ENCODE peak calls at places on chromosome 7, in nine cellular contexts. One of them, this sample, is unnamed.
A peak's percentile ranks its signal among the peaks of the same experiment; 100 is the strongest.

GRCh38 chr7:128878226-128879105 is 15.8 kb downstream of the ATP6V1F start:
- DNase-seq in keratinocyte: no peak
- DNase-seq in GM04504: no peak
- DNase-seq in coronary artery: no peak
- DNase-seq in MCF 10A: no peak
- DNase-seq in amygdala: no peak
- DNase-seq in stimulated activated CD4-positive, alpha-beta T cell treated with anti-CD3 and anti-CD28 coated beads, Interleukin-12 subunit alpha, Interleukin-12 subunit beta, amount 100 ng/mL, for 4 hours: no peak
- DNase-seq in NCI-H1092: no peak
- DNase-seq in lung: no peak
- DNase-seq in this sample: no peak

GRCh38 chr7:112067609-112068540 is 138.3 kb downstream of the DOCK4 start:
- DNase-seq in keratinocyte: no peak
- DNase-seq in GM04504: no peak
- DNase-seq in coronary artery: no peak
- DNase-seq in MCF 10A: no peak
- DNase-seq in amygdala: no peak
- DNase-seq in stimulated activated CD4-positive, alpha-beta T cell treated with anti-CD3 and anti-CD28 coated beads, Interleukin-12 subunit alpha, Interleukin-12 subunit beta, amount 100 ng/mL, for 4 hours: no peak
- DNase-seq in NCI-H1092: no peak
- DNase-seq in lung: no peak
- DNase-seq in this sample: no peak

GRCh38 chr7:106166651-106167342 is 54.7 kb upstream of the SYPL1 start:
- DNase-seq in keratinocyte: no peak
- DNase-seq in GM04504: peak; percentile 46
- DNase-seq in coronary artery: no peak
- DNase-seq in MCF 10A: peak; percentile 83
- DNase-seq in amygdala: no peak
- DNase-seq in stimulated activated CD4-positive, alpha-beta T cell treated with anti-CD3 and anti-CD28 coated beads, Interleukin-12 subunit alpha, Interleukin-12 subunit beta, amount 100 ng/mL, for 4 hours: no peak
- DNase-seq in NCI-H1092: peak; percentile 73
- DNase-seq in lung: peak; percentile 52
- DNase-seq in this sample: no peak

GRCh38 chr7:11458736-11459483 is 373.1 kb downstream of the THSD7A start:
- DNase-seq in keratinocyte: peak; percentile 17
- DNase-seq in GM04504: peak; percentile 10
- DNase-seq in coronary artery: no peak
- DNase-seq in MCF 10A: peak; percentile 87
- DNase-seq in amygdala: no peak
- DNase-seq in stimulated activated CD4-positive, alpha-beta T cell treated with anti-CD3 and anti-CD28 coated beads, Interleukin-12 subunit alpha, Interleukin-12 subunit beta, amount 100 ng/mL, for 4 hours: no peak
- DNase-seq in NCI-H1092: no peak
- DNase-seq in lung: no peak
- DNase-seq in this sample: no peak

GRCh38 chr7:26642416-26642815 is 222.0 kb downstream of the SKAP2 start:
- DNase-seq in keratinocyte: no peak
- DNase-seq in GM04504: no peak
- DNase-seq in coronary artery: no peak
- DNase-seq in MCF 10A: no peak
- DNase-seq in amygdala: no peak
- DNase-seq in stimulated activated CD4-positive, alpha-beta T cell treated with anti-CD3 and anti-CD28 coated beads, Interleukin-12 subunit alpha, Interleukin-12 subunit beta, amount 100 ng/mL, for 4 hours: no peak
- DNase-seq in NCI-H1092: no peak
- DNase-seq in lung: no peak
- DNase-seq in this sample: no peak

GRCh38 chr7:20482071-20482470 is 133.4 kb upstream of the ABCB5 start:
- DNase-seq in keratinocyte: no peak
- DNase-seq in GM04504: no peak
- DNase-seq in coronary artery: no peak
- DNase-seq in MCF 10A: no peak
- DNase-seq in amygdala: no peak
- DNase-seq in stimulated activated CD4-positive, alpha-beta T cell treated with anti-CD3 and anti-CD28 coated beads, Interleukin-12 subunit alpha, Interleukin-12 subunit beta, amount 100 ng/mL, for 4 hours: no peak
- DNase-seq in NCI-H1092: no peak
- DNase-seq in lung: no peak
- DNase-seq in this sample: no peak

GRCh38 chr7:135168001-135168400 is 2.5 kb downstream of the CYREN start:
- DNase-seq in keratinocyte: no peak
- DNase-seq in GM04504: no peak
- DNase-seq in coronary artery: no peak
- DNase-seq in MCF 10A: no peak
- DNase-seq in amygdala: no peak
- DNase-seq in stimulated activated CD4-positive, alpha-beta T cell treated with anti-CD3 and anti-CD28 coated beads, Interleukin-12 subunit alpha, Interleukin-12 subunit beta, amount 100 ng/mL, for 4 hours: no peak
- DNase-seq in NCI-H1092: no peak
- DNase-seq in lung: no peak
- DNase-seq in this sample: no peak

GRCh38 chr7:101984997-101985645 is 167.7 kb downstream of the CUX1 start:
- DNase-seq in keratinocyte: no peak
- DNase-seq in GM04504: no peak
- DNase-seq in coronary artery: no peak
- DNase-seq in MCF 10A: no peak
- DNase-seq in amygdala: no peak
- DNase-seq in stimulated activated CD4-positive, alpha-beta T cell treated with anti-CD3 and anti-CD28 coated beads, Interleukin-12 subunit alpha, Interleukin-12 subunit beta, amount 100 ng/mL, for 4 hours: no peak
- DNase-seq in NCI-H1092: no peak
- DNase-seq in lung: no peak
- DNase-seq in this sample: no peak

GRCh38 chr7:75735581-75736350 is 3.0 kb downstream of the HIP1 start:
- DNase-seq in keratinocyte: no peak
- DNase-seq in GM04504: no peak
- DNase-seq in coronary artery: no peak
- DNase-seq in MCF 10A: no peak
- DNase-seq in amygdala: no peak
- DNase-seq in stimulated activated CD4-positive, alpha-beta T cell treated with anti-CD3 and anti-CD28 coated beads, Interleukin-12 subunit alpha, Interleukin-12 subunit beta, amount 100 ng/mL, for 4 hours: no peak
- DNase-seq in NCI-H1092: no peak
- DNase-seq in lung: no peak
- DNase-seq in this sample: no peak